ENCODE peak calls at places on chromosome 11, in nine cellular contexts. M is A549, K is tibial nerve, X is HCT116, F is ovary, G is transverse colon, S is right lobe of liver, P is body of pancreas, J is adrenal gland. U is an unnamed sample.

GRCh38 chr11:118051611-118052461 is 25.0 kb upstream of the TMPRSS4 start:
- DNase-seq in M (no peak), K (no peak), G (peak; percentile 34), P (no peak), F (no peak), S (no peak), J (no peak), X (no peak), U (peak; percentile 25)

GRCh38 chr11:98365185-98365584 is 655.6 kb upstream of the CNTN5 start:
- DNase-seq in P (no peak), S (no peak), F (no peak), M (no peak), K (no peak), X (no peak), G (no peak), J (no peak), U (no peak)

GRCh38 chr11:18191376-18191775 is 18.7 kb downstream of the MRGPRX4 start:
- DNase-seq in X (no peak), M (no peak), P (no peak), F (no peak), K (no peak), J (no peak), G (no peak), S (no peak), U (no peak)

GRCh38 chr11:95486979-95487378 is 256.0 kb upstream of the SESN3 start:
- DNase-seq in J (no peak), K (no peak), G (no peak), F (no peak), S (no peak), M (no peak), P (no peak), X (no peak), U (no peak)

GRCh38 chr11:72394456-72394855 is 39.9 kb downstream of the CLPB start:
- DNase-seq in K (no peak), G (no peak), M (no peak), P (no peak), F (no peak), S (no peak), X (no peak), J (no peak), U (no peak)

GRCh38 chr11:113675003-113675471 is 31.1 kb downstream of the TMPRSS5 start:
- DNase-seq in F (no peak), X (no peak), J (no peak), M (no peak), K (no peak), S (no peak), G (no peak), P (no peak), U (no peak)

GRCh38 chr11:131146817-131147490 is 223.5 kb upstream of the NTM start:
- DNase-seq in G (no peak), P (no peak), F (no peak), M (no peak), X (no peak), S (no peak), J (no peak), K (no peak), U (no peak)

GRCh38 chr11:17439316-17439782 is 37.3 kb downstream of the ABCC8 start:
- DNase-seq in S (no peak), G (no peak), J (no peak), X (no peak), P (peak; percentile 35), F (no peak), M (peak; percentile 69), K (no peak), U (peak; percentile 54)

GRCh38 chr11:2990617-2991476 is 1.3 kb downstream of the NAP1L4 start:
- DNase-seq in S (no peak), K (no peak), J (no peak), F (no peak), G (peak; percentile 37), X (no peak), P (peak; percentile 33), M (peak; percentile 25), U (no peak)

GRCh38 chr11:123757976-123758375 is 3.7 kb upstream of the OR6X1 start:
- DNase-seq in P (no peak), G (no peak), X (no peak), J (no peak), M (no peak), S (no peak), F (no peak), K (no peak), U (no peak)

GRCh38 chr11:58905716-58906547 is 33.4 kb upstream of the GLYATL1 start:
- DNase-seq in P (peak; percentile 53), S (peak; percentile 55), K (peak; percentile 37), X (no peak), M (peak; percentile 48), F (no peak), J (peak; percentile 31), G (peak; percentile 50), U (no peak)

GRCh38 chr11:113082501-113082900 is 121.3 kb downstream of the NCAM1 start:
- DNase-seq in K (no peak), F (no peak), S (no peak), X (no peak), P (no peak), J (no peak), M (no peak), G (no peak), U (no peak)

GRCh38 chr11:2194877-2195755 is 23.5 kb upstream of the TH start:
- DNase-seq in G (peak; percentile 34), P (peak; percentile 46), J (peak; percentile 55), F (peak; percentile 53), K (peak; percentile 26), M (peak; percentile 62), S (peak; percentile 60), X (no peak), U (peak; percentile 89)

GRCh38 chr11:47373876-47374820 is 4.2 kb downstream of the SPI1 start:
- DNase-seq in S (peak; percentile 88), K (peak; percentile 79), M (peak; percentile 84), P (peak; percentile 81), G (peak; percentile 85), J (peak; percentile 88), F (peak; percentile 89), X (peak; percentile 60), U (peak; percentile 86)

GRCh38 chr11:65644837-65645236 is 6.9 kb downstream of the SIPA1 start:
- DNase-seq in F (no peak), M (no peak), X (no peak), S (no peak), P (no peak), G (no peak), J (no peak), K (no peak), U (no peak)

GRCh38 chr11:67468835-67469811 is at the start of gene TMEM134:
- DNase-seq in K (peak; percentile 79), F (peak; percentile 94), S (peak; percentile 95), X (peak; percentile 82), J (peak; percentile 95), M (peak; percentile 81), G (peak; percentile 94), P (peak; percentile 95), U (peak; percentile 96)
- TF ChIP-seq POLR2A in K (no peak), F (peak; percentile 51), S (peak; percentile 80), X (peak; percentile 88), J (peak; percentile 77), M (peak; percentile 73), G (peak; percentile 88), P (peak; percentile 83), U (no peak)

GRCh38 chr11:19959210-19959609 is 201.1 kb downstream of the DBX1 start:
- DNase-seq in P (no peak), M (no peak), G (no peak), F (no peak), S (no peak), X (no peak), K (no peak), J (no peak), U (no peak)
- TF ChIP-seq POLR2A in P (no peak), M (no peak), G (no peak), F (no peak), S (no peak), X (no peak), K (no peak), J (no peak), U (no peak)

GRCh38 chr11:45921561-45922424 is 663 bp upstream of the LARGE2 start:
- DNase-seq in K (no peak), F (peak; percentile 72), G (peak; percentile 53), X (no peak), P (peak; percentile 95), S (peak; percentile 20), M (no peak), J (peak; percentile 54), U (peak; percentile 82)

GRCh38 chr11:45924036-45924915 is 1.8 kb downstream of the LARGE2 start:
- DNase-seq in S (no peak), M (no peak), P (peak; percentile 22), K (no peak), J (peak; percentile 17), X (no peak), F (peak; percentile 34), G (peak; percentile 6), U (peak; percentile 58)

GRCh38 chr11:45920531-45921477 is 1.7 kb upstream of the LARGE2 start:
- DNase-seq in F (peak; percentile 31), K (no peak), M (no peak), G (no peak), X (no peak), P (no peak), J (no peak), S (no peak), U (no peak)

GRCh38 chr11:45924927-45925326 is 2.5 kb downstream of the LARGE2 start:
- DNase-seq in J (no peak), K (no peak), X (no peak), F (no peak), M (no peak), G (no peak), S (no peak), P (no peak), U (no peak)

DNA sequence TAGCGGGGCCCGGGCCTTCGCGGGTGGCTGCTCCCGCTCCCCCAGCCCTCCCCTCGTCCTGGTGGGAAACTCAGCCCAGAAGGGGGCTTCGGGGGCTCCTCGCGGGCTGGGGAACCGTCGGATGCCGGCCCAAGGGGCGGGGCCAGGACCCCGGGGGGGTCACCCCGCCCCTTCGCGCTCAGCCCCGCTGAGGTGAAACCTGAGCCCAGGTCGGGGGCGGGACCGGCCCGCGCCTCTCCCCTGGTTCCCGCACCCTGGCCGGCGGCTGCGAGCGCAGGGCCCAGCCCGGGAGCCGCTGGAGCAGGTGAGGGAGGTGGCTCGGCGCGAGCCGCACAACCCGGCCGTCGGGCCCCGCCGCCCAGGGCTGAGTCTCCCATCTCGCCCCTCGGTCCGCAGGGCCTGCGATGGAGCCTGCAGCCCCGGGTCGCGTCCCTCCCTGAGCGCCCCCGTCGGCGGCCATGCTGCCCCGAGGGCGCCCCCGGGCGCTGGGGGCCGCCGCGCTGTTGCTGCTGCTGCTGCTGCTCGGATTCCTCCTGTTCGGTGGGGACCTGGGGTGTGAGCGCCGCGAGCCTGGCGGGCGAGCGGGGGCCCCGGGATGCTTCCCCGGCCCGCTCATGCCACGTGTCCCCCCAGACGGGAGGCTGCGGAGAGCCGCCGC is at the start of gene LARGE2:
- DNase-seq in F (peak; percentile 69), G (peak; percentile 45), M (peak; percentile 48), K (no peak), J (peak; percentile 57), P (peak; percentile 88), X (no peak), S (no peak), U (peak; percentile 56)
- TF ChIP-seq POLR2A in F (no peak), G (no peak), M (no peak), K (no peak), J (no peak), P (peak; percentile 57), X (peak; percentile 35), S (no peak), U (no peak)

DNA sequence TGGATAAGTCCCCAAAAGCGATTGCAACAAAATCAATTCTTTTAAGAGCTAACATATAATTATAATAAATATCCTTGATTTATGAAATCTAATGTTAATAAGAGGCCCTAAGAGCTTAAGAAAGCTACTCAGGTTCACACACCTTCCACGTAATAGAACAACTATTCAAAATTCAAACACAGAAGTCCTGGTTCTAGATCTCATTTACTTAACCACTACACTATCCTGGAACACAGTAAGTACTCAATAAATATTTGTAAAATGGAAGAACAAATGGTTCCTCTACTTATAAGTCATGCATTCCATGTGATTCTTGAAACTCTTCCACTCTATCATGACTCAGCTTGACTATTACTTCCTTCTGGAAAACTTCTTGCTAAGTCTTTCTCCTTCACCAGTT is 268.2 kb downstream of the FAM181B start:
- DNase-seq in J (no peak), X (no peak), S (no peak), G (no peak), M (no peak), F (no peak), K (no peak), P (no peak), U (no peak)
- TF ChIP-seq POLR2A in J (no peak), X (no peak), S (no peak), G (no peak), M (no peak), F (no peak), K (no peak), P (no peak), U (no peak)